ENCODE peak calls at places on chromosome 3, in seven cellular contexts. One of them, this sample, is unnamed.

GRCh38 chr3:133444071-133444774 is 44.4 kb downstream of the BFSP2 start:
- DNase-seq in thoracic aorta: no peak
- DNase-seq in left ventricle myocardium inferior: no peak
- DNase-seq in tibial artery: no peak
- DNase-seq in fibroblast of villous mesenchyme: no peak
- DNase-seq in lower lobe of right lung: no peak
- DNase-seq in colonic mucosa: peak
- DNase-seq in this sample: peak

GRCh38 chr3:23776352-23776891 is 29.3 kb upstream of the UBE2E1 start:
- DNase-seq in lower lobe of right lung: no peak
- DNase-seq in colonic mucosa: no peak
- DNase-seq in tibial artery: no peak
- DNase-seq in left ventricle myocardium inferior: no peak
- DNase-seq in fibroblast of villous mesenchyme: peak
- DNase-seq in thoracic aorta: no peak
- DNase-seq in this sample: peak

GRCh38 chr3:19428729-19429128 is 280.4 kb downstream of the KCNH8 start:
- DNase-seq in thoracic aorta: no peak
- DNase-seq in left ventricle myocardium inferior: no peak
- DNase-seq in fibroblast of villous mesenchyme: no peak
- DNase-seq in tibial artery: no peak
- DNase-seq in colonic mucosa: no peak
- DNase-seq in lower lobe of right lung: no peak
- DNase-seq in this sample: no peak

GRCh38 chr3:134869153-134869726 is 74.2 kb downstream of the EPHB1 start:
- DNase-seq in thoracic aorta: no peak
- DNase-seq in colonic mucosa: no peak
- DNase-seq in left ventricle myocardium inferior: no peak
- DNase-seq in fibroblast of villous mesenchyme: no peak
- DNase-seq in lower lobe of right lung: no peak
- DNase-seq in tibial artery: no peak
- DNase-seq in this sample: no peak

GRCh38 chr3:59262076-59262498 is 212.3 kb upstream of the CFAP20DC start:
- DNase-seq in colonic mucosa: no peak
- DNase-seq in lower lobe of right lung: no peak
- DNase-seq in tibial artery: no peak
- DNase-seq in thoracic aorta: no peak
- DNase-seq in left ventricle myocardium inferior: no peak
- DNase-seq in fibroblast of villous mesenchyme: no peak
- DNase-seq in this sample: no peak

GRCh38 chr3:62201438-62202035 is 171.8 kb downstream of the FEZF2 start:
- DNase-seq in left ventricle myocardium inferior: no peak
- DNase-seq in fibroblast of villous mesenchyme: peak
- DNase-seq in lower lobe of right lung: no peak
- DNase-seq in colonic mucosa: no peak
- DNase-seq in thoracic aorta: no peak
- DNase-seq in tibial artery: no peak
- DNase-seq in this sample: peak

GRCh38 chr3:14457999-14458398 is 55.6 kb downstream of the SLC6A6 start:
- DNase-seq in left ventricle myocardium inferior: no peak
- DNase-seq in fibroblast of villous mesenchyme: no peak
- DNase-seq in lower lobe of right lung: no peak
- DNase-seq in tibial artery: no peak
- DNase-seq in colonic mucosa: no peak
- DNase-seq in thoracic aorta: no peak
- DNase-seq in this sample: no peak

GRCh38 chr3:10554236-10554611 is 48.8 kb upstream of the ATP2B2 start:
- DNase-seq in colonic mucosa: no peak
- DNase-seq in thoracic aorta: no peak
- DNase-seq in left ventricle myocardium inferior: no peak
- DNase-seq in fibroblast of villous mesenchyme: no peak
- DNase-seq in lower lobe of right lung: no peak
- DNase-seq in tibial artery: no peak
- DNase-seq in this sample: no peak

GRCh38 chr3:161372321-161373260 is 1.3 kb upstream of the SPTSSB start:
- DNase-seq in colonic mucosa: peak
- DNase-seq in fibroblast of villous mesenchyme: peak
- DNase-seq in thoracic aorta: no peak
- DNase-seq in left ventricle myocardium inferior: no peak
- DNase-seq in lower lobe of right lung: peak
- DNase-seq in tibial artery: no peak
- DNase-seq in this sample: peak

GRCh38 chr3:13647314-13648059 is 98.6 kb downstream of the FBLN2 start:
- DNase-seq in lower lobe of right lung: no peak
- DNase-seq in tibial artery: no peak
- DNase-seq in thoracic aorta: no peak
- DNase-seq in fibroblast of villous mesenchyme: peak
- DNase-seq in left ventricle myocardium inferior: no peak
- DNase-seq in colonic mucosa: no peak
- DNase-seq in this sample: peak

GRCh38 chr3:17579289-17580031 is 163.0 kb downstream of the TBC1D5 start:
- DNase-seq in tibial artery: no peak
- DNase-seq in left ventricle myocardium inferior: no peak
- DNase-seq in fibroblast of villous mesenchyme: peak
- DNase-seq in lower lobe of right lung: no peak
- DNase-seq in colonic mucosa: no peak
- DNase-seq in thoracic aorta: no peak
- DNase-seq in this sample: peak

GRCh38 chr3:71127463-71128243 is 455.9 kb downstream of the FOXP1 start:
- DNase-seq in thoracic aorta: no peak
- DNase-seq in tibial artery: no peak
- DNase-seq in fibroblast of villous mesenchyme: peak
- DNase-seq in lower lobe of right lung: no peak
- DNase-seq in left ventricle myocardium inferior: no peak
- DNase-seq in colonic mucosa: no peak
- DNase-seq in this sample: peak

GRCh38 chr3:117700573-117701360 is 991.2 kb downstream of the TUSC7 start:
- DNase-seq in tibial artery: no peak
- DNase-seq in thoracic aorta: no peak
- DNase-seq in lower lobe of right lung: no peak
- DNase-seq in left ventricle myocardium inferior: no peak
- DNase-seq in fibroblast of villous mesenchyme: no peak
- DNase-seq in colonic mucosa: no peak
- DNase-seq in this sample: no peak

GRCh38 chr3:190865419-190865818 is 2.9 kb upstream of the GMNC start:
- DNase-seq in thoracic aorta: no peak
- DNase-seq in left ventricle myocardium inferior: no peak
- DNase-seq in colonic mucosa: no peak
- DNase-seq in fibroblast of villous mesenchyme: no peak
- DNase-seq in tibial artery: no peak
- DNase-seq in lower lobe of right lung: no peak
- DNase-seq in this sample: no peak

GRCh38 chr3:111989061-111989678 is 9.6 kb upstream of the TAGLN3 start:
- DNase-seq in tibial artery: no peak
- DNase-seq in thoracic aorta: no peak
- DNase-seq in colonic mucosa: no peak
- DNase-seq in lower lobe of right lung: no peak
- DNase-seq in fibroblast of villous mesenchyme: peak
- DNase-seq in left ventricle myocardium inferior: no peak
- DNase-seq in this sample: peak

GRCh38 chr3:41701196-41701698 is 260.7 kb downstream of the ULK4 start:
- DNase-seq in colonic mucosa: no peak
- DNase-seq in lower lobe of right lung: no peak
- DNase-seq in tibial artery: no peak
- DNase-seq in fibroblast of villous mesenchyme: no peak
- DNase-seq in thoracic aorta: no peak
- DNase-seq in left ventricle myocardium inferior: no peak
- DNase-seq in this sample: peak

GRCh38 chr3:184596886-184597575 is 35.4 kb downstream of the EPHB3 start:
- DNase-seq in colonic mucosa: no peak
- DNase-seq in thoracic aorta: no peak
- DNase-seq in fibroblast of villous mesenchyme: no peak
- DNase-seq in lower lobe of right lung: peak
- DNase-seq in tibial artery: no peak
- DNase-seq in left ventricle myocardium inferior: no peak
- DNase-seq in this sample: no peak

GRCh38 chr3:112143251-112143650 is 10.2 kb upstream of the GCSAM start:
- DNase-seq in fibroblast of villous mesenchyme: peak
- DNase-seq in colonic mucosa: no peak
- DNase-seq in left ventricle myocardium inferior: no peak
- DNase-seq in tibial artery: no peak
- DNase-seq in lower lobe of right lung: no peak
- DNase-seq in thoracic aorta: no peak
- DNase-seq in this sample: no peak

GRCh38 chr3:117355566-117355965 is 646.0 kb downstream of the TUSC7 start:
- DNase-seq in lower lobe of right lung: no peak
- DNase-seq in colonic mucosa: peak
- DNase-seq in thoracic aorta: no peak
- DNase-seq in tibial artery: no peak
- DNase-seq in fibroblast of villous mesenchyme: peak
- DNase-seq in left ventricle myocardium inferior: no peak
- DNase-seq in this sample: peak

GRCh38 chr3:150073031-150073430 is 102.3 kb upstream of the PFN2 start:
- DNase-seq in thoracic aorta: no peak
- DNase-seq in tibial artery: no peak
- DNase-seq in lower lobe of right lung: no peak
- DNase-seq in left ventricle myocardium inferior: no peak
- DNase-seq in colonic mucosa: no peak
- DNase-seq in fibroblast of villous mesenchyme: no peak
- DNase-seq in this sample: no peak

GRCh38 chr3:17885986-17886385 is 143.6 kb upstream of the TBC1D5 start:
- DNase-seq in colonic mucosa: no peak
- DNase-seq in fibroblast of villous mesenchyme: no peak
- DNase-seq in left ventricle myocardium inferior: no peak
- DNase-seq in tibial artery: no peak
- DNase-seq in thoracic aorta: no peak
- DNase-seq in lower lobe of right lung: no peak
- DNase-seq in this sample: no peak

GRCh38 chr3:132071043-132071442 is 36.2 kb upstream of the CPNE4 start:
- DNase-seq in colonic mucosa: no peak
- DNase-seq in thoracic aorta: no peak
- DNase-seq in left ventricle myocardium inferior: no peak
- DNase-seq in lower lobe of right lung: peak
- DNase-seq in fibroblast of villous mesenchyme: no peak
- DNase-seq in tibial artery: no peak
- DNase-seq in this sample: no peak

GRCh38 chr3:112671930-112672715 is 31.2 kb upstream of the CCDC80 start:
- DNase-seq in left ventricle myocardium inferior: no peak
- DNase-seq in fibroblast of villous mesenchyme: peak
- DNase-seq in lower lobe of right lung: no peak
- DNase-seq in colonic mucosa: no peak
- DNase-seq in thoracic aorta: no peak
- DNase-seq in tibial artery: no peak
- DNase-seq in this sample: peak

GRCh38 chr3:130576571-130577266 is 59.7 kb downstream of the COL6A6 start:
- DNase-seq in left ventricle myocardium inferior: no peak
- DNase-seq in colonic mucosa: no peak
- DNase-seq in tibial artery: no peak
- DNase-seq in lower lobe of right lung: no peak
- DNase-seq in thoracic aorta: no peak
- DNase-seq in fibroblast of villous mesenchyme: peak
- DNase-seq in this sample: peak

GRCh38 chr3:186653984-186654383 is 11.8 kb upstream of the HRG start:
- DNase-seq in lower lobe of right lung: no peak
- DNase-seq in tibial artery: no peak
- DNase-seq in left ventricle myocardium inferior: no peak
- DNase-seq in fibroblast of villous mesenchyme: no peak
- DNase-seq in colonic mucosa: no peak
- DNase-seq in thoracic aorta: no peak
- DNase-seq in this sample: no peak

GRCh38 chr3:5160926-5161858 is 26.3 kb upstream of the EDEM1 start:
- DNase-seq in left ventricle myocardium inferior: no peak
- DNase-seq in thoracic aorta: no peak
- DNase-seq in lower lobe of right lung: no peak
- DNase-seq in fibroblast of villous mesenchyme: peak
- DNase-seq in tibial artery: no peak
- DNase-seq in colonic mucosa: no peak
- DNase-seq in this sample: no peak

GRCh38 chr3:170357176-170357919 is at the start of gene SKIL:
- DNase-seq in tibial artery: peak
- DNase-seq in thoracic aorta: peak
- DNase-seq in left ventricle myocardium inferior: peak
- DNase-seq in lower lobe of right lung: peak
- DNase-seq in fibroblast of villous mesenchyme: peak
- DNase-seq in colonic mucosa: peak
- DNase-seq in this sample: peak
- TF ChIP-seq CTCF in tibial artery: peak
- TF ChIP-seq CTCF in thoracic aorta: no peak
- TF ChIP-seq CTCF in left ventricle myocardium inferior: no peak
- TF ChIP-seq CTCF in lower lobe of right lung: no peak
- TF ChIP-seq CTCF in fibroblast of villous mesenchyme: no peak
- TF ChIP-seq CTCF in colonic mucosa: no peak
- TF ChIP-seq CTCF in this sample: no peak

GRCh38 chr3:137762674-137763593 is 1.2 kb upstream of the SOX14 start:
- DNase-seq in tibial artery: no peak
- DNase-seq in lower lobe of right lung: no peak
- DNase-seq in thoracic aorta: no peak
- DNase-seq in fibroblast of villous mesenchyme: no peak
- DNase-seq in left ventricle myocardium inferior: no peak
- DNase-seq in colonic mucosa: no peak
- DNase-seq in this sample: no peak
- H3K4me3 ChIP-seq in tibial artery: no peak
- H3K4me3 ChIP-seq in lower lobe of right lung: no peak
- H3K4me3 ChIP-seq in thoracic aorta: no peak
- H3K4me3 ChIP-seq in fibroblast of villous mesenchyme: no peak
- H3K4me3 ChIP-seq in left ventricle myocardium inferior: peak
- H3K4me3 ChIP-seq in colonic mucosa: no peak
- H3K4me3 ChIP-seq in this sample: no peak

GRCh38 chr3:52845691-52846426 is 11.0 kb upstream of the MUSTN1 start:
- DNase-seq in thoracic aorta: no peak
- DNase-seq in colonic mucosa: no peak
- DNase-seq in fibroblast of villous mesenchyme: no peak
- DNase-seq in tibial artery: no peak
- DNase-seq in lower lobe of right lung: no peak
- DNase-seq in left ventricle myocardium inferior: no peak
- DNase-seq in this sample: no peak
- TF ChIP-seq CTCF in thoracic aorta: peak
- TF ChIP-seq CTCF in colonic mucosa: peak
- TF ChIP-seq CTCF in fibroblast of villous mesenchyme: peak
- TF ChIP-seq CTCF in tibial artery: no peak
- TF ChIP-seq CTCF in lower lobe of right lung: peak
- TF ChIP-seq CTCF in left ventricle myocardium inferior: peak
- TF ChIP-seq CTCF in this sample: peak

DNA sequence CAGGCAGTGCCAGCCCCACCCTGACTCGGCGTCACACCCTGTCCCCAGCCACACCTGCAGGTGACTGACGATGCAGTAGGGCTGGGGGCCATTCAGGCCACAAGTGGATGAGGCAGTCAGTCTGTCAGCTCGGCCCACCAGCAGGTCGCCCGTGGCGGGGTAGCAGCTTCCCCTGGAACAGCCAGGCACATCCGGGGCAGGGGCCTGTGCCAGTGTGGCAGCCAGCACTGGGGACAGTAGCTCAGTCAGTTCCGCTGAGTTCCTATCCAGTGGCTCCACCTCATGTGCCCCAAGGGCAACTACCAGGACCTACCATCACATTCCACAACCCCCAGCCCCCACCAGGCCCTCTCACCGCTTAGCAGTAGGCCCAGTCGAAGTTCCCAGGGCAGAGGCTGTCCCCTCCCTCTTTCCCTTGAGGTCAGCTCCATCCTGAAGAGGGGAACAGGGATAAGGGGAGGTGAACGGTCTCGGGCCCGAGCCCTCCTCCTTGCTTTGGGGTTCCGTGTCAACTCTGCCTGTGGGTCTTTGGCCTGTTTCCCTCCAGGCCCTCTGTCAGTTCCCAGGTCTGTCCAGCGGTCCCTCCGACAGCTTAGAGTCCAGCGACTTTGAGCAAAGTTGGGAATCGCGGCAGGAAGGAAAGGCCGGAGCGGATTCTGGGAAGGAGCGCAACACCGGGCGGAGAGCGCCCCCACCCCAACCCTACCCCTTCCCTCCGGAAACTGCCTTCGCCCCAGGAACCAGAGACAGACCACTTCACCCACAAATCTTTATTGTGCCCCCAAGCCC is at the start of gene LAMB2:
- DNase-seq in left ventricle myocardium inferior: peak
- DNase-seq in lower lobe of right lung: peak
- DNase-seq in tibial artery: peak
- DNase-seq in colonic mucosa: peak
- DNase-seq in fibroblast of villous mesenchyme: peak
- DNase-seq in thoracic aorta: no peak
- DNase-seq in this sample: peak
- H3K4me3 ChIP-seq in left ventricle myocardium inferior: peak
- H3K4me3 ChIP-seq in lower lobe of right lung: peak
- H3K4me3 ChIP-seq in tibial artery: peak
- H3K4me3 ChIP-seq in colonic mucosa: peak
- H3K4me3 ChIP-seq in fibroblast of villous mesenchyme: peak
- H3K4me3 ChIP-seq in thoracic aorta: peak
- H3K4me3 ChIP-seq in this sample: peak